ENCODE peak calls at places on chromosomes 13 and 19, in eight cellular contexts. Q is Peyer's patch, P is body of pancreas, O is Panc1, B is psoas muscle, N is cardiac muscle cell, Y is heart left ventricle, W is heart right ventricle. E is an unnamed sample.

GRCh38 chr19:947707-948533 is 22.1 kb downstream of the ARID3A start:
- DNase-seq in Y (peak; percentile 63), N (no peak), W (peak; percentile 53), Q (peak; percentile 94), O (no peak), B (peak; percentile 66), P (peak; percentile 74), E (peak; percentile 79)

GRCh38 chr19:1260749-1261511 is 8.2 kb upstream of the CIRBP start:
- DNase-seq in B (peak; percentile 96), O (no peak), P (peak; percentile 97), N (peak; percentile 98), Y (peak; percentile 98), Q (peak; percentile 98), W (peak; percentile 96), E (peak; percentile 98)

GRCh38 chr13:86002921-86003488 is 203.8 kb upstream of the SLITRK6 start:
- DNase-seq in P (no peak), Q (no peak), W (no peak), N (no peak), O (no peak), Y (no peak), B (no peak), E (no peak)

GRCh38 chr19:46240693-46241092 is 11.2 kb downstream of the IGFL1 start:
- DNase-seq in B (no peak), N (no peak), Q (no peak), O (no peak), Y (no peak), P (no peak), W (no peak), E (no peak)

GRCh38 chr19:1266818-1267440 is 2.2 kb upstream of the CIRBP start:
- DNase-seq in O (no peak), W (peak; percentile 72), B (peak; percentile 80), Q (peak; percentile 89), P (peak; percentile 65), N (peak; percentile 64), Y (peak; percentile 70), E (peak; percentile 75)

GRCh38 chr13:66508153-66508909 is 721.8 kb downstream of the PCDH9 start:
- DNase-seq in Q (no peak), P (no peak), O (no peak), Y (no peak), W (no peak), B (no peak), N (peak; percentile 29), E (no peak)

GRCh38 chr13:85601526-85601925 is 197.7 kb downstream of the SLITRK6 start:
- DNase-seq in Y (no peak), B (no peak), Q (no peak), W (no peak), O (no peak), N (no peak), P (no peak), E (no peak)

GRCh38 chr19:45809643-45810159 is 5.4 kb downstream of the RSPH6A start:
- DNase-seq in O (no peak), P (no peak), N (peak; percentile 76), B (no peak), Q (no peak), W (no peak), Y (no peak), E (no peak)

GRCh38 chr13:39712626-39713025 is 57.2 kb downstream of the COG6 start:
- DNase-seq in O (no peak), Q (no peak), W (no peak), N (no peak), Y (no peak), P (no peak), B (no peak), E (no peak)

GRCh38 chr13:98556968-98557591 is 19.8 kb downstream of the STK24 start:
- DNase-seq in P (peak; percentile 55), Q (peak; percentile 66), O (no peak), B (no peak), Y (no peak), N (no peak), W (no peak), E (no peak)

GRCh38 chr19:57978586-57979289 is 4.4 kb upstream of the C19orf18 start:
- DNase-seq in P (no peak), Q (no peak), N (no peak), O (no peak), B (no peak), Y (no peak), W (no peak), E (no peak)

GRCh38 chr13:105928901-105929300 is 606.6 kb downstream of the EFNB2 start:
- DNase-seq in Y (no peak), N (no peak), O (no peak), P (no peak), W (no peak), Q (no peak), B (no peak), E (no peak)

GRCh38 chr13:30377312-30377685 is 45.0 kb upstream of the UBE2L5 start:
- DNase-seq in W (no peak), O (no peak), Y (no peak), P (no peak), B (no peak), N (no peak), Q (no peak), E (no peak)
- H3K4me1 ChIP-seq in W (no peaks in the 10 kb centered on the region), O (no peaks in the 10 kb centered on the region), Y (no peaks in the 10 kb centered on the region), P (no peaks in the 10 kb centered on the region), B (no peaks in the 10 kb centered on the region), N (peaks cover 19% of the 10 kb centered on the region), Q (no peaks in the 10 kb centered on the region), E (no peaks in the 10 kb centered on the region)

DNA sequence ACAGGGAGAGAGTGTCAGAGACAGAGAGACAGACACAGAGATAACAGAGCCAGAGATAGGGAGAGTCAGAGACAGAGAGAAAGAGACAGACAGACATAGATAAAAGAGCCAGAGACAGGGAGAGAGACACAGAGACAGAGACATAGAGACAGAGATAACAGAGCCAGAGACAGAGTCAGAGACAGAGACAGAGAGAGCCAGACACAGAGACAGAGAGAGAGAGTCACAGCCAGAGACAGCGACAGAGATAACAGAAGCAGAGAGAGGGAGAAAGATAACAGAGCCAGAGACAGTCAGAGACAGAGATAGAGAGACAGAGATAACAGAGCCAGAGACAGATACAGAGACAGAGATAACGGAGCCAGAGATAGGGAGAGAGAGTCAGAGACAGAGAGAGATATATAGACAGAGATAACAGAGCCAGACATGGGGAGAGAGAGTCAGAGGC is 865 bp upstream of the TNFSF9 start:
- DNase-seq in W (no peak), N (no peak), B (no peak), Y (no peak), P (no peak), Q (no peak), O (no peak), E (no peak)
- H3K27ac ChIP-seq in W (peak overlapping the region; percentile 84), N (no peak overlapping the region), B (peak overlapping the region; percentile 81), Y (no peak overlapping the region), P (no peak overlapping the region), Q (no peak overlapping the region), O (peak overlapping the region; percentile 88), E (no peak overlapping the region)

GRCh38 chr19:12015753-12016116 is 19.7 kb downstream of the ZNF433 start:
- DNase-seq in Q (no peak), B (no peak), O (no peak), P (no peak), Y (no peak), N (no peak), W (no peak), E (no peak)
- H3K9me3 ChIP-seq in Q (peaks cover 50% of the 10 kb centered on the region), B (peaks cover 93% of the 10 kb centered on the region), O (peaks cover 49% of the 10 kb centered on the region), P (peaks cover 6% of the 10 kb centered on the region), Y (peaks cover 93% of the 10 kb centered on the region), N (peaks cover 18% of the 10 kb centered on the region), W (peaks cover 100% of the 10 kb centered on the region), E (peaks cover 11% of the 10 kb centered on the region)

DNA sequence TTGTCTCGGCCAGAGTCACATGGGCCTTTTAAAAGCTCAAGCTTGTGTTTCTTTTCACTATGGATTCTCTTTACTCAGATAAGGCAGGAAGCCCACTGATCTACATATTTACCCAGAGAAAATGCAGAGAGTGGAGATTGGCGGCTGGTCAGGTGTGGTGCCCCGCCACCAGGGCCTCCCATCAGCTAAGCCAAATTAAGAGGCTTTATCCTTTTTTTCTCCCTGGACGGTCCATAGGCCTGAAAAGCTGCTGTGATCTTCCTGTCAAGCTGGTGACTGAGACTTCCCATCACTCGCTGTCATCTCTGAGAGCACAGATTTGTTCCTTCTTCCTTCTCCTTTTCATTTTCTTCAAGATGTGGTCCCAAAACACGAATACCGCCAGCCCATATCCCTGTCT is 1.9 kb downstream of the SAFB start:
- DNase-seq in Q (peak; percentile 13), O (no peak), P (no peak), W (no peak), N (no peak), B (no peak), Y (no peak), E (no peak)
- H3K4me1 ChIP-seq in Q (no peaks in the 10 kb centered on the region), O (peaks cover 18% of the 10 kb centered on the region), P (peaks cover 57% of the 10 kb centered on the region), W (peaks cover 70% of the 10 kb centered on the region), N (peaks cover 13% of the 10 kb centered on the region), B (peaks cover 72% of the 10 kb centered on the region), Y (peaks cover 76% of the 10 kb centered on the region), E (peaks cover 21% of the 10 kb centered on the region)

GRCh38 chr13:50712469-50712868 is 131.0 kb downstream of the DLEU7 start:
- DNase-seq in Y (no peak), W (no peak), O (no peak), Q (no peak), N (no peak), B (no peak), P (no peak), E (no peak)

GRCh38 chr13:50706505-50706904 is 137.0 kb downstream of the DLEU7 start:
- DNase-seq in B (no peak), Q (no peak), P (no peak), O (no peak), W (no peak), Y (no peak), N (no peak), E (no peak)

GRCh38 chr13:50707533-50708096 is 135.9 kb downstream of the DLEU7 start:
- DNase-seq in O (no peak), P (no peak), W (no peak), Q (no peak), Y (no peak), N (no peak), B (no peak), E (no peak)

GRCh38 chr13:50711449-50711848 is 132.0 kb downstream of the DLEU7 start:
- DNase-seq in N (no peak), B (no peak), W (no peak), Q (no peak), O (no peak), Y (no peak), P (no peak), E (no peak)

GRCh38 chr13:50708461-50708860 is 135.0 kb downstream of the DLEU7 start:
- DNase-seq in O (no peak), Q (no peak), P (no peak), N (peak; percentile 61), Y (no peak), B (no peak), W (no peak), E (no peak)
- H3K27ac ChIP-seq in O (no peak overlapping the region), Q (no peak overlapping the region), P (no peak overlapping the region), N (peak overlapping the region; percentile 19), Y (no peak overlapping the region), B (no peak overlapping the region), W (no peak overlapping the region), E (peak overlapping the region; percentile 13)

DNA sequence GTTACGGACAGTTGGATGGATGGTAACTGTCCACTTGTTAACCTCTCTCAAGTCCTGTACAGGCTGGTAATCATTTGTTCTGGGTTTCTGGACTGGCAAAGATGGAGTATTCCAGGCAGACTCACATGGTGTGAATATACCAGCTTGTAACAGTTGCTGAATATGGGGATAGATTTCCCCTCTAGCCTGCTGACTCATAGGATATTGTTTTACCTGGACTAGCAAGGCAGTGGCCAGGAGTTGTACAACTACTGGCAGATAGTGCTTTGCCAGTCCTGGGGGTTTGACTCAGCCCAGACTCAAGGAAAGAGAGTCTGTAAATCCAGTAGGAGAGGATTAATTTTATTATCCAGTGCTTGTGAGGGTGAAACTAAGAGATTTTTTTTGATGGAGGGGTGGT is 74.0 kb downstream of the ZNF100 start:
- DNase-seq in Y (no peak), B (no peak), N (no peak), W (no peak), Q (no peak), O (no peak), P (no peak), E (no peak)
- H3K9me3 ChIP-seq in Y (no peaks in the 10 kb centered on the region), B (no peaks in the 10 kb centered on the region), N (no peaks in the 10 kb centered on the region), W (no peaks in the 10 kb centered on the region), Q (no peaks in the 10 kb centered on the region), O (no peaks in the 10 kb centered on the region), P (no peaks in the 10 kb centered on the region), E (no peaks in the 10 kb centered on the region)